ENCODE peak calls at places on chromosome 16, in nine cellular contexts. C, P, K, S, L, W, R, N and Y are unnamed samples.

GRCh38 chr16:86952769-86953168 is 364.4 kb downstream of the C16orf95 start:
- DNase-seq in S (no peak), R (no peak), L (no peak), W (no peak), K (no peak), C (peak; percentile 16), P (no peak), N (no peak), Y (no peak)

GRCh38 chr16:30926333-30926811 is 3.0 kb downstream of the FBXL19 start:
- DNase-seq in C (no peak), W (no peak), K (no peak), L (no peak), P (peak; percentile 34), S (no peak), N (no peak), R (no peak), Y (no peak)

GRCh38 chr16:57265850-57266530 is 18.5 kb downstream of the PLLP start:
- DNase-seq in P (no peak), N (no peak), L (no peak), S (peak; percentile 24), W (peak; percentile 50), C (peak; percentile 72), R (peak; percentile 77), K (no peak), Y (peak; percentile 90)

GRCh38 chr16:14427371-14427948 is 202.6 kb downstream of the PARN start:
- DNase-seq in W (no peak), N (no peak), C (no peak), P (no peak), R (peak; percentile 4), S (no peak), K (no peak), L (no peak), Y (no peak)

GRCh38 chr16:83085660-83086059 is 458.9 kb downstream of the CDH13 start:
- DNase-seq in L (no peak), W (no peak), P (no peak), R (no peak), N (no peak), C (no peak), S (no peak), K (no peak), Y (no peak)

GRCh38 chr16:58044266-58045019 is 18.9 kb downstream of the MMP15 start:
- DNase-seq in S (no peak), L (no peak), C (no peak), W (no peak), R (no peak), K (no peak), P (peak; percentile 34), N (no peak), Y (no peak)

GRCh38 chr16:8944113-8944765 is 19.5 kb downstream of the USP7 start:
- DNase-seq in R (no peak), L (no peak), W (no peak), C (no peak), K (no peak), N (peak; percentile 44), S (no peak), P (peak; percentile 50), Y (no peak)

GRCh38 chr16:90046122-90046970 is 27.1 kb upstream of the DBNDD1 start:
- DNase-seq in R (no peak), C (peak; percentile 63), K (no peak), N (no peak), S (no peak), L (no peak), P (peak; percentile 94), W (no peak), Y (no peak)

GRCh38 chr16:20903116-20903888 is 2.7 kb downstream of the LYRM1 start:
- DNase-seq in N (no peak), P (no peak), C (no peak), L (no peak), K (no peak), S (no peak), W (no peak), R (no peak), Y (no peak)

GRCh38 chr16:20902426-20902825 is 1.9 kb downstream of the LYRM1 start:
- DNase-seq in L (no peak), R (no peak), C (no peak), S (no peak), N (no peak), P (no peak), K (no peak), W (no peak), Y (no peak)

GRCh38 chr16:20904507-20905079 is 4.0 kb downstream of the LYRM1 start:
- DNase-seq in C (no peak), N (peak; percentile 69), L (peak; percentile 13), K (peak; percentile 66), W (no peak), S (peak; percentile 63), R (no peak), P (no peak), Y (no peak)

GRCh38 chr16:20905576-20905975 is 5.0 kb downstream of the LYRM1 start:
- DNase-seq in S (no peak), K (no peak), L (no peak), N (no peak), P (no peak), R (no peak), C (no peak), W (no peak), Y (no peak)

DNA sequence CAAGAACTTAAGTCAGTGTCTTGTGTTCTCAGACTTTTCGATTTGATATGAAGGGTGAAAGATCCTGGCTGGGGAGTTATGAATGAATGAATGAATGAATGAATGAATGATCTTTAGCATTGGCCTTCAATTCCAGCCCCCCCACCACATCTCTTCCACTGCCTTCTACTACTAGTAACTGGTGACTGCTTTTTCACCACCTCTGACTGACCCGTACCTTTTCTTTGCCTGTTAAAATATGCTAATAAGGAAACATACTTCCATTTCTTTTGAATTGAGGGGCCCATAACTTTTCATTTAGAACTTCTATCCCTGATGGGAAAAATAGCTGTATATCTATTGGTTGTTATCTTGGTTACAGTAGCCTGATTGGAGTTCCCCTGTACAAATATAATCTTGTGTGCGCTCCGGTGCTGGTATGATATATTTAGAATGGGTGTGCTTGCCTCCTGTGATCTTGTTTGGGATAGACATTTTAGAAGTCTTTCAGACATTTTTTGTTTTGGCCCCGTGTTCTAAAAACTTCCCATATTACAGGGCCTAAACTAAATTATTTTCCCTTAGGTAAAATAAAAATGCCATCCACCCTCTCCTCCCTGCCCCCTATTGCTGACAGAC is 3.4 kb downstream of the LYRM1 start:
- DNase-seq in K (no peak), S (no peak), W (no peak), N (no peak), C (no peak), P (no peak), L (no peak), R (no peak), Y (no peak)
- H3K4me1 ChIP-seq in K (peaks cover 60% of the 10 kb centered on the region), S (peaks cover 58% of the 10 kb centered on the region), W (peaks cover 24% of the 10 kb centered on the region), N (peaks cover 37% of the 10 kb centered on the region), C (peaks cover 4% of the 10 kb centered on the region), P (no peaks in the 10 kb centered on the region), L (peaks cover 33% of the 10 kb centered on the region), R (peaks cover 27% of the 10 kb centered on the region), Y (peaks cover 10% of the 10 kb centered on the region)

GRCh38 chr16:35195864-35196216 is 1736.4 kb downstream of the TP53TG3F start:
- DNase-seq in K (no peak), C (no peak), P (no peak), R (no peak), L (no peak), W (no peak), S (no peak), N (no peak), Y (no peak)

GRCh38 chr16:35196313-35196712 is 1736.9 kb downstream of the TP53TG3F start:
- DNase-seq in P (no peak), R (no peak), S (no peak), C (no peak), L (no peak), W (no peak), N (no peak), K (no peak), Y (no peak)

GRCh38 chr16:35195173-35195863 is 1735.9 kb downstream of the TP53TG3F start:
- DNase-seq in K (no peak), S (peak; percentile 2), L (no peak), N (no peak), P (no peak), R (no peak), W (no peak), C (no peak), Y (no peak)

GRCh38 chr16:35193956-35194355 is 1734.5 kb downstream of the TP53TG3F start:
- DNase-seq in P (no peak), W (no peak), S (no peak), C (no peak), K (no peak), R (no peak), L (no peak), N (no peak), Y (no peak)

DNA sequence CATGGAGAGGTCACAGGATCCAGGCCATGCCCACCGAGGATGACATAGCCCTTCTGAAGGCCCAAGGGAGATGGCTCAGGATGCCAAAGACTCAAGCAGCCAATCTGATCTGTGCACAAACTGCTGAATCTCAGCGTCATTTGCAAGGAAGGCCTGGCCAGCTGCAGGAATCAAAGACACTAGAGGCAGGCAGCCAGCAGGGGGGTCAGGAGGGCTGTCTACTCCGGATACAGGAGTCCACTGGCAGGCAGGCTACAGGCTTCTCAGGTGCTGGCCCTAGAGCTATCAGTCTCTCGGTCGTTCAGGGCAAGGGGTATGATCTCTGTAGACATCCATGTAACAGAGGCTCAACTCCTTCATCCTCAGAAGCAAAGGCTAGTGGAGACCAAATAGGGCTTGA is 1735.3 kb downstream of the TP53TG3F start:
- DNase-seq in N (no peak), K (no peak), W (no peak), L (no peak), S (peak; percentile 0), R (no peak), P (no peak), C (no peak), Y (no peak)
- H3K9me3 ChIP-seq in N (peaks cover 40% of the 10 kb centered on the region), K (no peaks in the 10 kb centered on the region), W (no peaks in the 10 kb centered on the region), L (no peaks in the 10 kb centered on the region), S (no peaks in the 10 kb centered on the region), R (no peaks in the 10 kb centered on the region), P (peaks cover 77% of the 10 kb centered on the region), C (no peaks in the 10 kb centered on the region), Y (no peaks in the 10 kb centered on the region)

DNA sequence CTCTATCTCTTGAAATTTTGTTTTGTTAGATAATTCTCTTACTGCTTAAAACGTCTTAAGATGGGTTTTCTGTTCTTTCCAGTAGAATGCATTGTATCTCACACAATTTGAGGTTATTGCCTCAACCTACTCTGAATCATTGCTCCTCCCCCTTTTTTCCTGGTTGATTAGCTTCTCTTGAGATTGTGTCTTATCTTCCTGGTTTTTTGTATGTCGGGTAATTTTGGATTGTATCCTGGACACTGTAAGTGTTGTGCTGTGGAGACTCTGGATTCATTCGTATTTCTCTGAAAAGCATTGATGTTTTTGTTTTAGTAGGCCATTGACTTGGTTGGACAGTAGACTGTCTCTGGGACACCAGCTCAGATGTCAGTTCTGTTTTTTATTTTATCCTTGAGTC is 26.1 kb downstream of the PRKCB start:
- DNase-seq in C (no peak), K (no peak), P (no peak), W (no peak), S (no peak), N (no peak), R (no peak), L (no peak), Y (no peak)
- H3K4me1 ChIP-seq in C (peaks cover 4% of the 10 kb centered on the region), K (no peaks in the 10 kb centered on the region), P (peaks cover 15% of the 10 kb centered on the region), W (no peaks in the 10 kb centered on the region), S (peaks cover 23% of the 10 kb centered on the region), N (peaks cover 41% of the 10 kb centered on the region), R (no peaks in the 10 kb centered on the region), L (peaks cover 73% of the 10 kb centered on the region), Y (no peaks in the 10 kb centered on the region)

DNA sequence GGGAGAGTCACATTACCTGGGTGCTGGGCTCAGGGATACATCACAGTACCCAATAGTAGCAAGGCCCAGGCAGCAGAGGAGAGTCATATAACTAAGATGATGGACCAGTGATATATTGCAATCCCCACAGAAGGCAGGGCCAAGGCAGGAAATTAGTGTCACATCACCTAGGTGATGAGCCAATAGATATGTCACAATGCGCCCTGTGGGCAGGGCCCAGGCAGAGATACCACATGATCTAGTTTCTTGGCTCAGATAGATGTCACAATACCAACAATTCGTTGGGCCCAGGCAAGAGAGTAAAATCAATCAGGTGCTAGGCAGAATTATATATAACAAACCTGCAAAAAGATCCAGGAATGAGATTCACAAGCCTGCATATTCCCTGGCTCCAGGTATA is 2111.5 kb downstream of the TP53TG3F start:
- DNase-seq in N (no peak), C (no peak), K (no peak), S (no peak), L (no peak), W (no peak), R (no peak), P (no peak), Y (no peak)
- H3K9me3 ChIP-seq in N (peaks cover 34% of the 10 kb centered on the region), C (no peaks in the 10 kb centered on the region), K (no peaks in the 10 kb centered on the region), S (no peaks in the 10 kb centered on the region), L (no peaks in the 10 kb centered on the region), W (no peaks in the 10 kb centered on the region), R (no peaks in the 10 kb centered on the region), P (peaks cover 84% of the 10 kb centered on the region), Y (no peaks in the 10 kb centered on the region)